ENCODE peak calls at places on chromosomes 7 and 10, in eight cellular contexts. M is PC-9, X is IMR-90, H is astrocyte, J is PC-3, E is GM23248, D is OCI-LY7, Q is DND-41. F is an unnamed sample.

GRCh38 chr10:7464703-7465102 is 53.9 kb upstream of the SFMBT2 start:
- DNase-seq in M (no peak), X (no peak), H (no peak), J (no peak), E (no peak), D (no peak), Q (no peak), F (no peak)

GRCh38 chr7:154996756-154997155 is 6.2 kb downstream of the PAXIP1 start:
- DNase-seq in M (no peak), X (no peak), H (no peak), J (no peak), E (no peak), D (no peak), Q (no peak), F (no peak)

GRCh38 chr10:112393827-112394226 is 19.9 kb downstream of the ACSL5 start:
- DNase-seq in M (no peak), X (no peak), H (no peak), J (no peak), E (no peak), D (no peak), Q (no peak), F (no peak)

GRCh38 chr10:1115262-1115955 is 59.2 kb downstream of the WDR37 start:
- DNase-seq in M (no peak), X (no peak), H (no peak), J (no peak), E (no peak), D (peak; percentile 35), Q (no peak), F (no peak)

GRCh38 chr10:45440511-45441062 is 66.6 kb downstream of the ALOX5 start:
- DNase-seq in M (no peak), X (no peak), H (no peak), J (no peak), E (no peak), D (no peak), Q (no peak), F (no peak)

GRCh38 chr10:60222060-60222459 is 167.6 kb downstream of the ANK3 start:
- DNase-seq in M (no peak), X (no peak), H (no peak), J (no peak), E (no peak), D (no peak), Q (no peak), F (no peak)

GRCh38 chr7:79504607-79505389 is 51.3 kb upstream of the MAGI2 start:
- DNase-seq in M (no peak), X (peak; percentile 28), H (peak; percentile 36), J (peak; percentile 6), E (peak; percentile 18), D (no peak), Q (no peak), F (no peak)

GRCh38 chr7:30583181-30583580 is 11.5 kb upstream of the GARS1 start:
- DNase-seq in M (no peak), X (no peak), H (no peak), J (no peak), E (no peak), D (no peak), Q (no peak), F (no peak)

GRCh38 chr7:95598511-95598910 is 2.2 kb upstream of the PDK4 start:
- DNase-seq in M (no peak), X (no peak), H (no peak), J (no peak), E (no peak), D (no peak), Q (no peak), F (no peak)

GRCh38 chr7:2729893-2730716 is 42.1 kb downstream of the AMZ1 start:
- DNase-seq in M (no peak), X (peak; percentile 74), H (peak; percentile 44), J (no peak), E (no peak), D (no peak), Q (no peak), F (peak; percentile 37)

GRCh38 chr10:23157691-23158369 is 34.3 kb upstream of the PTF1A start:
- DNase-seq in M (no peak), X (peak; percentile 39), H (peak; percentile 33), J (peak; percentile 39), E (peak; percentile 56), D (peak; percentile 64), Q (peak; percentile 10), F (peak; percentile 80)

GRCh38 chr10:103795634-103796265 is 59.6 kb downstream of the SH3PXD2A start:
- DNase-seq in M (no peak), X (no peak), H (no peak), J (no peak), E (peak; percentile 41), D (no peak), Q (no peak), F (no peak)

GRCh38 chr7:45609180-45609579 is 35.0 kb downstream of the ADCY1 start:
- DNase-seq in M (no peak), X (no peak), H (no peak), J (no peak), E (no peak), D (no peak), Q (no peak), F (no peak)

GRCh38 chr10:26781797-26782196 is 79.0 kb downstream of the ABI1 start:
- DNase-seq in M (no peak), X (peak; percentile 38), H (peak; percentile 23), J (peak; percentile 18), E (peak; percentile 85), D (no peak), Q (no peak), F (no peak)

GRCh38 chr7:107898997-107899594 is 8.1 kb downstream of the DLD start:
- DNase-seq in M (no peak), X (no peak), H (no peak), J (no peak), E (no peak), D (no peak), Q (no peak), F (no peak)

GRCh38 chr7:92259062-92259461 is 13.3 kb downstream of the ANKIB1 start:
- DNase-seq in M (no peak), X (no peak), H (no peak), J (no peak), E (no peak), D (no peak), Q (no peak), F (no peak)

GRCh38 chr10:13660545-13660920 is 73.8 kb downstream of the PRPF18 start:
- DNase-seq in M (no peak), X (peak; percentile 41), H (peak; percentile 72), J (no peak), E (peak; percentile 53), D (no peak), Q (no peak), F (no peak)

GRCh38 chr10:91162050-91162494 is 58.4 kb upstream of the PCGF5 start:
- DNase-seq in M (peak; percentile 13), X (peak; percentile 46), H (peak; percentile 12), J (peak; percentile 9), E (peak; percentile 72), D (no peak), Q (peak; percentile 27), F (peak; percentile 38)

GRCh38 chr10:71548494-71548846 is 151.8 kb downstream of the CDH23 start:
- DNase-seq in M (no peak), X (peak; percentile 0), H (no peak), J (peak; percentile 34), E (peak; percentile 17), D (no peak), Q (peak; percentile 44), F (peak; percentile 56)

DNA sequence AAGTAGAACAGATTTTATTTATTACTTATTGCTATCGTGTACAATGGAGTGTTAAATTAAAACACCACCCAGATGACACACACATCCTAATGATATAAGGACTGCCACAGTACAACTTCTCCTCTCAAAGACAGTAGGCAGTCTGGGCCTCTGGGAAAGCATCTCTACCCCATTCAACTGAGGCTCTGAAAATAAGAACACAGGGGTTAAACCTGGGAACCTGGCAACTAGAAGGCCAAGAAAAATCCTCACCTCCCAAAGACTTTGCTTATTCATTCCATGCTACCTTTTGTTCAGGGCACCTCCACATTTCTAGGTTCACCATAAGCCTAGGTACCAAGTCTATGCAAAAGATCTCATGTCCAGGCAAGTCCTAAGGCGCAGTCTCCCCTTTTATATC is 125.4 kb upstream of the FEZF1 start:
- DNase-seq in M (no peak), X (no peak), H (no peak), J (no peak), E (no peak), D (no peak), Q (no peak), F (no peak)
- H3K4me2 ChIP-seq in M (no peak overlapping the region), X (no peak overlapping the region), H (no peak overlapping the region), J (no peak overlapping the region), E (no peak overlapping the region), D (no peak overlapping the region), Q (no peak overlapping the region), F (no peak overlapping the region)

DNA sequence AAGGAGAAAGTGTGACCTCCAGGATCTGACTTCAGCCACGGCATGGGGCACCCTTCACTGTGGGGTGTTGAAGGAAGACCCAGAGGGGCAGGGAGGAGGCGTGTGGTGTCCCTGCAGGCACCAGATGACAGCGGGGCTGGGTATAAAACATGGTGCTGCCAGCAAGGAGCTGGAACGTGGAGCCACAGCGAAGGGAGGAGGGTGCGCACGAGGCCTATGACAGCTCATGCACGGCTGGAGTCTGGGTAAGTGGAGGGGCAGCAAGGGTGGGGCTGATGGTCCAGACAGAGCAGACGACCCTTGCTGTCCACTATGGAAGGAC is 27.8 kb upstream of the FOXL3 start:
- DNase-seq in M (no peak), X (no peak), H (no peak), J (no peak), E (no peak), D (no peak), Q (no peak), F (no peak)
- H3K9me3 ChIP-seq in M (peaks cover 15% of the 10 kb centered on the region), X (peaks cover 31% of the 10 kb centered on the region), H (peaks cover 12% of the 10 kb centered on the region), J (peaks cover 8% of the 10 kb centered on the region), E (no peaks in the 10 kb centered on the region), D (peaks cover 25% of the 10 kb centered on the region), Q (peaks cover 9% of the 10 kb centered on the region), F (peaks cover 34% of the 10 kb centered on the region)

DNA sequence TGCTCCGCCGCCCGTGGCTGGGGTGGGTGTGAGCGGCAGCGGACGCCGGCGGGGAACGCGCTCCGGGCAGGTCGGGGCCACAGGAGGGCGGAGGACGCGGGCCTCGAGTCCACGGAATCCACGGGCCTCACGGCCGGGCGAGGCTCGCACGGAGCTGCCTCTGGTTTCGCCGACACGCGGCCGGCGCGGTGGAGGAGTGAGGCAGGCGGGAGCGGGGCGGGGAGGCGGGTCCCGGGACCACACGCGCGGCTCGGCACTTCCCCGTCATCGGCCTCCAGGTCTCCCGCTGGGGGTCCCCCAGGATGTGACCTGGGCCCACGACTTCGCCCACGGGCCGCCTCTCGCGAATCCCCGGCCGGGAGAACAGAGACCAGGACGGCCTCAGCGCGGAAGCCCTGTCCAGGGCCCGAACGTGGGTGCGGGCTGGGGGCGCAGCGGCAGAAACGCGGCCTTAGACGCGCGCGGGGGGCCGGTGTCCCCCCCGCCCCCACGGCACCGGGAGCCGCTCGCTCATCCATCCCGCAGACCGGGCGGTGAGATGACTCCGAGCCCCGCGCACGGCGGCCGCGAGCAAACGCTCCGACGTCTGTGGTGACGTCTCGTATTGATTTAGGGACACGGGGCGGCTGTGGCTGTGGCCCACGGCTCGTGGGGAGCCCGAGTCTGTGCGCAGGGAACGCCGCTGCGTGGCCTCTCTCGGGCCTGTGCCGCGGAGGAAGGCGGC is 744 bp upstream of the NKX6-2 start:
- DNase-seq in M (no peak), X (no peak), H (no peak), J (no peak), E (no peak), D (no peak), Q (no peak), F (no peak)
- H3K4me2 ChIP-seq in M (no peak overlapping the region), X (no peak overlapping the region), H (peak overlapping the region; percentile 30), J (peak overlapping the region; percentile 53), E (no peak overlapping the region), D (no peak overlapping the region), Q (no peak overlapping the region), F (no peak overlapping the region)

DNA sequence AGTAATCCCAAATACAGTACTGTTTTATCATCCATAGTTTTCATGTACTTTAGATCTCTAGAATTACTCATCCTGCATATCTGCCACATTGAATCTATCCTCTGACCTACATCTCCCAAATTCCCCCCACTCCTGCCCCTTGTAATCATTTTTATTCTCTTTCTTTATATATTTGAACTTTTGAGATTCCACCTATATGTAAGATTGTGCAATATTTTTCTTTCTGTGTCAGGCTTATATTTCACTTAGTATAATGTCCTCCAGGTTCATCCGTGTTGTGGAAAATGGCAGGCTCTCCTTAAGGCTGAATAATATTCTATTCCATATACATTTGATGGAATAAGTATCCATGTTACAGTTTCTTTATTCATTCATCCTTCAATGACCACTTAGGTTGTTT is 640.4 kb downstream of the POM121L12 start:
- DNase-seq in M (no peak), X (no peak), H (no peak), J (no peak), E (no peak), D (no peak), Q (no peak), F (no peak)
- H3K9me3 ChIP-seq in M (no peaks in the 10 kb centered on the region), X (peaks cover 2% of the 10 kb centered on the region), H (no peaks in the 10 kb centered on the region), J (no peaks in the 10 kb centered on the region), E (no peaks in the 10 kb centered on the region), D (no peaks in the 10 kb centered on the region), Q (no peaks in the 10 kb centered on the region), F (peaks cover 24% of the 10 kb centered on the region)

F was measured in Karpas-422.